ENCODE peak calls at places on chromosomes 6 and 20, in seven cellular contexts. L is ACHN; P is OCI-LY7; M is activated CD4-positive, alpha-beta T cell treated with anti-CD3 and anti-CD28 coated beads, Interleukin-2, amount 50 U/mL, for 24 hours; W is AG08395; A is choroid plexus epithelial cell; H is T follicular helper cell. N is an unnamed sample.

GRCh38 chr20:40770564-40771307 is 81.7 kb upstream of the MAFB start:
- DNase-seq in W (no peak), A (no peak), H (no peak), M (no peak), L (no peak), P (no peak), N (no peak)

GRCh38 chr20:9375221-9375681 is 139.1 kb upstream of the LAMP5 start:
- DNase-seq in P (no peak), H (no peak), A (no peak), L (no peak), M (no peak), W (no peak), N (no peak)

GRCh38 chr20:56403465-56403864 is 8.6 kb upstream of the CASS4 start:
- DNase-seq in M (no peak), W (no peak), P (no peak), L (no peak), A (no peak), H (no peak), N (no peak)

GRCh38 chr6:115091461-115091860 is 748.6 kb upstream of the HS3ST5 start:
- DNase-seq in L (no peak), M (no peak), P (no peak), H (no peak), W (no peak), A (peak), N (no peak)

GRCh38 chr20:51216850-51217249 is 193.9 kb upstream of the KCNG1 start:
- DNase-seq in H (no peak), L (no peak), M (no peak), A (no peak), P (no peak), W (no peak), N (no peak)

GRCh38 chr6:16043171-16044142 is 85.4 kb upstream of the MYLIP start:
- DNase-seq in L (no peak), P (no peak), A (peak), W (no peak), H (no peak), M (no peak), N (no peak)

GRCh38 chr20:20003088-20003954 is 13.8 kb upstream of the NAA20 start:
- DNase-seq in P (no peak), H (no peak), W (no peak), L (no peak), M (no peak), A (peak), N (no peak)

GRCh38 chr6:150403458-150404245 is 34.8 kb downstream of the IYD start:
- DNase-seq in L (peak), P (no peak), M (no peak), W (peak), A (peak), H (no peak), N (no peak)

GRCh38 chr6:18488526-18489270 is 101.5 kb downstream of the RNF144B start:
- DNase-seq in P (no peak), A (peak), L (peak), W (no peak), H (no peak), M (no peak), N (no peak)

GRCh38 chr6:35160642-35161041 is 19.5 kb upstream of the TCP11 start:
- DNase-seq in M (no peak), P (no peak), W (no peak), H (no peak), L (no peak), A (no peak), N (no peak)

GRCh38 chr20:62914970-62915457 is 11.3 kb downstream of the DIDO1 start:
- DNase-seq in L (no peak), W (peak), A (peak), H (no peak), P (no peak), M (no peak), N (no peak)

GRCh38 chr20:2748551-2749342 is 51.7 kb downstream of the CPXM1 start:
- DNase-seq in A (no peak), M (no peak), P (no peak), H (no peak), W (no peak), L (no peak), N (no peak)

GRCh38 chr20:64035066-64035932 is 683 bp upstream of the C20orf204 start:
- DNase-seq in M (no peak), H (no peak), L (no peak), A (no peak), W (no peak), P (no peak), N (peak)

GRCh38 chr6:158284340-158285210 is 27.7 kb upstream of the TULP4 start:
- DNase-seq in M (no peak), A (peak), L (no peak), P (no peak), H (peak), W (peak), N (no peak)

GRCh38 chr6:168124921-168125320 is 45.9 kb upstream of the FRMD1 start:
- DNase-seq in A (no peak), L (no peak), H (no peak), M (no peak), P (no peak), W (no peak), N (no peak)

GRCh38 chr20:23370873-23371272 is 8.9 kb downstream of the GZF1 start:
- DNase-seq in W (no peak), M (no peak), P (no peak), L (no peak), A (no peak), H (no peak), N (no peak)

GRCh38 chr6:127554435-127555006 is 22.5 kb upstream of the C6orf58 start:
- DNase-seq in H (no peak), P (peak), W (peak), A (peak), M (no peak), L (peak), N (no peak)

GRCh38 chr6:69624944-69625343 is 171.9 kb downstream of the LMBRD1 start:
- DNase-seq in W (no peak), H (no peak), P (no peak), M (no peak), A (peak), L (no peak), N (no peak)

GRCh38 chr6:80696268-80696667 is 589.8 kb downstream of the BCKDHB start:
- DNase-seq in H (no peak), L (no peak), M (no peak), W (no peak), A (no peak), P (no peak), N (no peak)

GRCh38 chr20:59783020-59784010 is 150.1 kb downstream of the SYCP2 start:
- DNase-seq in L (peak), M (peak), W (peak), H (no peak), A (peak), P (peak), N (no peak)